ENCODE peak calls at places on chromosomes 6 and 20, in six cellular contexts. U, T, R, V, C and P are unnamed samples.

GRCh38 chr6:159830481-159831372 is 30.7 kb downstream of the PNLDC1 start:
- DNase-seq in U (no peak), T (no peak), R (no peak), V (no peak), C (no peak), P (no peak)

GRCh38 chr6:162260024-162260423 is 467.5 kb downstream of the PRKN start:
- DNase-seq in U (no peak), T (peak; percentile 17), R (no peak), V (no peak), C (no peak), P (no peak)

GRCh38 chr20:11376998-11377397 is 540.7 kb upstream of the BTBD3 start:
- DNase-seq in U (no peak), T (no peak), R (no peak), V (no peak), C (peak; percentile 91), P (no peak)

GRCh38 chr20:859661-860294 is 26.3 kb downstream of the FAM110A start:
- DNase-seq in U (no peak), T (no peak), R (peak; percentile 60), V (no peak), C (no peak), P (no peak)

GRCh38 chr20:4326194-4327065 is 311.1 kb upstream of the RNF24 start:
- DNase-seq in U (no peak), T (no peak), R (peak; percentile 62), V (no peak), C (no peak), P (no peak)

GRCh38 chr6:64680446-64680845 is 1026.6 kb downstream of the EYS start:
- DNase-seq in U (no peak), T (no peak), R (peak; percentile 90), V (no peak), C (peak; percentile 60), P (no peak)

GRCh38 chr6:160041608-160042007 is 72.7 kb downstream of the IGF2R start:
- DNase-seq in U (no peak), T (peak; percentile 44), R (peak; percentile 75), V (no peak), C (peak; percentile 85), P (peak; percentile 83)

GRCh38 chr6:163398796-163399195 is 15.7 kb upstream of the QKI start:
- DNase-seq in U (no peak), T (peak; percentile 37), R (no peak), V (peak; percentile 28), C (no peak), P (peak; percentile 36)

GRCh38 chr6:143940011-143940597 is 68.0 kb downstream of the PLAGL1 start:
- DNase-seq in U (no peak), T (peak; percentile 35), R (peak; percentile 66), V (peak; percentile 63), C (peak; percentile 55), P (peak; percentile 49)

GRCh38 chr6:95690328-95690727 is 113.0 kb downstream of the MANEA start:
- DNase-seq in U (no peak), T (no peak), R (peak; percentile 27), V (no peak), C (no peak), P (no peak)

GRCh38 chr20:19934792-19935491 is 82.2 kb upstream of the NAA20 start:
- DNase-seq in U (peak; percentile 70), T (peak; percentile 38), R (peak; percentile 27), V (peak; percentile 64), C (peak; percentile 23), P (peak; percentile 42)

GRCh38 chr6:13314806-13315205 is 13.5 kb downstream of the TBC1D7 start:
- DNase-seq in U (no peak), T (no peak), R (no peak), V (no peak), C (no peak), P (no peak)

GRCh38 chr6:134347916-134348805 is 30.2 kb upstream of the SGK1 start:
- DNase-seq in U (no peak), T (peak; percentile 73), R (no peak), V (no peak), C (peak; percentile 99), P (no peak)